ENCODE peak calls at places on chromosomes 11 and 22, in four cellular contexts. P is breast epithelium, Y is aorta, X is suprapubic skin. E is an unnamed sample. For H3K4me1, the result is how much of the 10 kb centered on the place peaks cover.

GRCh38 chr22:48438791-48439559 is 1388.7 kb downstream of the BRD1 start:
- DNase-seq in P (no peak), Y (peak), X (no peak), E (no peak)

GRCh38 chr11:71452354-71453020 is 516 bp upstream of the NADSYN1 start:
- DNase-seq in P (no peak), Y (peak), X (peak), E (no peak)

GRCh38 chr11:124895471-124895971 is 2.1 kb downstream of the ROBO4 start:
- DNase-seq in P (no peak), Y (no peak), X (no peak), E (peak)

GRCh38 chr11:35403765-35404396 is 15.5 kb downstream of the SLC1A2 start:
- DNase-seq in P (no peak), Y (no peak), X (no peak), E (no peak)

GRCh38 chr11:119666463-119667131 is 62.4 kb downstream of the NECTIN1 start:
- DNase-seq in P (peak), Y (peak), X (peak), E (peak)

GRCh38 chr22:17114173-17114957 is 6.8 kb downstream of the TMEM121B start:
- DNase-seq in P (no peak), Y (no peak), X (no peak), E (no peak)

GRCh38 chr22:27952779-27953178 is 33.7 kb upstream of the PITPNB start:
- DNase-seq in P (no peak), Y (no peak), X (no peak), E (no peak)

GRCh38 chr11:116793476-116794096 is 1.9 kb upstream of the APOA5 start:
- DNase-seq in P (no peak), Y (no peak), X (no peak), E (no peak)

GRCh38 chr11:128422576-128423370 is 164.6 kb downstream of the ETS1 start:
- DNase-seq in P (no peak), Y (peak), X (peak), E (no peak)

GRCh38 chr11:94120946-94121345 is 7.7 kb upstream of the PANX1 start:
- DNase-seq in P (no peak), Y (no peak), X (no peak), E (no peak)

GRCh38 chr11:66337103-66337899 is 1.1 kb upstream of the RIN1 start:
- DNase-seq in P (no peak), Y (peak), X (no peak), E (no peak)

GRCh38 chr22:30290318-30290678 is 993 bp upstream of the CASTOR1 start:
- DNase-seq in P (no peak), Y (no peak), X (no peak), E (no peak)

GRCh38 chr11:123434262-123434661 is 4.2 kb downstream of the GRAMD1B start:
- DNase-seq in P (no peak), Y (no peak), X (no peak), E (no peak)
- H3K4me1 ChIP-seq in P (under half), Y (under half), X (under half), E (under half)

GRCh38 chr22:41927813-41928212 is 1.2 kb upstream of the TNFRSF13C start:
- DNase-seq in P (no peak), Y (no peak), X (no peak), E (no peak)
- H3K4me1 ChIP-seq in P (under half), Y (under half), X (under half), E (under half)

DNA sequence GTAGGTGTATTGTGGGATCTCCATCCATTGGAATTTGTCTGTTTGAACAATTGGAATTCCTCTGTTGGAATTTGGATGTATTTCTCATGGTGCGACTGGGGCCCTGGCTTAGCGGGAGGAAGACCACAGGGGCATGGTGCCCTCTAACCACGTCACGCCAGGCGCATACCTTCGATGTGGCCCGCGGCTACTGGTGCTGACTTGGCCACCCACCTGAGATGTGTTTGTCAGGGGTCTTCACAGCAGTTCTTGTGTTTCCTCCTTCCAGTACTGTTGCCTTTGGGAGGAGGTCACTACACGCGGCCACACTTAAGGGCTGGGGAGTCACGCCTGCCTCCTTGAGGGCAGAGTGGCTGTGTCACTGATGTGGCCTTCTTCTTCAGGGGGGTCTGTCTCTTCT is 36.6 kb upstream of the GRAMD4 start:
- DNase-seq in P (no peak), Y (no peak), X (peak), E (peak)
- H3K4me1 ChIP-seq in P (under half), Y (under half), X (half or more), E (half or more)

GRCh38 chr11:3956038-3956437 is 100.6 kb downstream of the STIM1 start:
- DNase-seq in P (no peak), Y (no peak), X (no peak), E (no peak)

GRCh38 chr11:3952715-3953114 is 97.3 kb downstream of the STIM1 start:
- DNase-seq in P (no peak), Y (no peak), X (no peak), E (no peak)

GRCh38 chr11:3953327-3953726 is 97.9 kb downstream of the STIM1 start:
- DNase-seq in P (no peak), Y (no peak), X (no peak), E (no peak)

GRCh38 chr11:3955299-3955665 is 99.8 kb downstream of the STIM1 start:
- DNase-seq in P (no peak), Y (no peak), X (no peak), E (no peak)

GRCh38 chr11:3954448-3955298 is 99.2 kb downstream of the STIM1 start:
- DNase-seq in P (no peak), Y (no peak), X (no peak), E (no peak)
- H3K4me1 ChIP-seq in P (under half), Y (under half), X (under half), E (under half)

GRCh38 chr11:86164106-86164505 is 80.4 kb upstream of the EED start:
- DNase-seq in P (no peak), Y (no peak), X (no peak), E (no peak)
- H3K4me1 ChIP-seq in P (under half), Y (under half), X (under half), E (under half)

GRCh38 chr11:68433541-68433940 is 27.0 kb upstream of the PPP6R3 start:
- DNase-seq in P (no peak), Y (no peak), X (no peak), E (no peak)
- H3K4me1 ChIP-seq in P (under half), Y (under half), X (under half), E (under half)